ENCODE peak calls at places on chromosomes 7 and 10, in six cellular contexts. One of them, this sample, is unnamed.

GRCh38 chr10:30092151-30092790 is 32.9 kb upstream of the JCAD start:
- DNase-seq in sigmoid colon: no peak
- DNase-seq in stomach: no peak
- DNase-seq in tibial nerve: no peak
- DNase-seq in SK-N-SH: no peak
- DNase-seq in upper lobe of left lung: no peak
- DNase-seq in this sample: no peak

GRCh38 chr10:63573068-63573697 is 52.0 kb downstream of the REEP3 start:
- DNase-seq in sigmoid colon: no peak
- DNase-seq in stomach: no peak
- DNase-seq in tibial nerve: no peak
- DNase-seq in SK-N-SH: peak
- DNase-seq in upper lobe of left lung: no peak
- DNase-seq in this sample: no peak

GRCh38 chr7:115679976-115680375 is 350.6 kb downstream of the TFEC start:
- DNase-seq in sigmoid colon: no peak
- DNase-seq in stomach: no peak
- DNase-seq in tibial nerve: no peak
- DNase-seq in SK-N-SH: peak
- DNase-seq in upper lobe of left lung: no peak
- DNase-seq in this sample: peak

GRCh38 chr7:92788559-92789183 is 47.7 kb downstream of the CDK6 start:
- DNase-seq in sigmoid colon: no peak
- DNase-seq in stomach: no peak
- DNase-seq in tibial nerve: no peak
- DNase-seq in SK-N-SH: no peak
- DNase-seq in upper lobe of left lung: no peak
- DNase-seq in this sample: no peak

GRCh38 chr7:27895553-27895952 is 155.6 kb downstream of the TAX1BP1 start:
- DNase-seq in sigmoid colon: no peak
- DNase-seq in stomach: no peak
- DNase-seq in tibial nerve: no peak
- DNase-seq in SK-N-SH: no peak
- DNase-seq in upper lobe of left lung: no peak
- DNase-seq in this sample: no peak

GRCh38 chr7:101853684-101854083 is 36.3 kb downstream of the CUX1 start:
- DNase-seq in sigmoid colon: peak
- DNase-seq in stomach: no peak
- DNase-seq in tibial nerve: no peak
- DNase-seq in SK-N-SH: no peak
- DNase-seq in upper lobe of left lung: no peak
- DNase-seq in this sample: no peak

GRCh38 chr10:16597656-16598055 is 76.0 kb upstream of the C1QL3 start:
- DNase-seq in sigmoid colon: no peak
- DNase-seq in stomach: no peak
- DNase-seq in tibial nerve: no peak
- DNase-seq in SK-N-SH: no peak
- DNase-seq in upper lobe of left lung: peak
- DNase-seq in this sample: no peak

GRCh38 chr7:55369427-55369826 is 4.3 kb downstream of the LANCL2 start:
- DNase-seq in sigmoid colon: no peak
- DNase-seq in stomach: no peak
- DNase-seq in tibial nerve: no peak
- DNase-seq in SK-N-SH: no peak
- DNase-seq in upper lobe of left lung: no peak
- DNase-seq in this sample: no peak

GRCh38 chr7:95922191-95922590 is 149.8 kb downstream of the DYNC1I1 start:
- DNase-seq in sigmoid colon: no peak
- DNase-seq in stomach: no peak
- DNase-seq in tibial nerve: no peak
- DNase-seq in SK-N-SH: no peak
- DNase-seq in upper lobe of left lung: no peak
- DNase-seq in this sample: no peak

GRCh38 chr10:61313460-61313859 is 139.7 kb downstream of the TMEM26 start:
- DNase-seq in sigmoid colon: no peak
- DNase-seq in stomach: no peak
- DNase-seq in tibial nerve: no peak
- DNase-seq in SK-N-SH: no peak
- DNase-seq in upper lobe of left lung: no peak
- DNase-seq in this sample: no peak

GRCh38 chr10:43106256-43107091 is 29.6 kb downstream of the RET start:
- DNase-seq in sigmoid colon: no peak
- DNase-seq in stomach: no peak
- DNase-seq in tibial nerve: no peak
- DNase-seq in SK-N-SH: no peak
- DNase-seq in upper lobe of left lung: no peak
- DNase-seq in this sample: no peak

GRCh38 chr10:19749185-19749729 is 67.0 kb upstream of the PLXDC2 start:
- DNase-seq in sigmoid colon: no peak
- DNase-seq in stomach: no peak
- DNase-seq in tibial nerve: no peak
- DNase-seq in SK-N-SH: no peak
- DNase-seq in upper lobe of left lung: no peak
- DNase-seq in this sample: no peak

GRCh38 chr7:673681-674453 is 52.6 kb upstream of the DNAAF5 start:
- DNase-seq in sigmoid colon: peak
- DNase-seq in stomach: no peak
- DNase-seq in tibial nerve: no peak
- DNase-seq in SK-N-SH: no peak
- DNase-seq in upper lobe of left lung: no peak
- DNase-seq in this sample: no peak

GRCh38 chr7:51639661-51640340 is 323.2 kb upstream of the COBL start:
- DNase-seq in sigmoid colon: no peak
- DNase-seq in stomach: no peak
- DNase-seq in tibial nerve: no peak
- DNase-seq in SK-N-SH: no peak
- DNase-seq in upper lobe of left lung: no peak
- DNase-seq in this sample: no peak

GRCh38 chr7:46654546-46655443 is 733.7 kb upstream of the IGFBP3 start:
- DNase-seq in sigmoid colon: no peak
- DNase-seq in stomach: no peak
- DNase-seq in tibial nerve: no peak
- DNase-seq in SK-N-SH: no peak
- DNase-seq in upper lobe of left lung: no peak
- DNase-seq in this sample: no peak

GRCh38 chr7:48182736-48183369 is 11.6 kb downstream of the ABCA13 start:
- DNase-seq in sigmoid colon: no peak
- DNase-seq in stomach: no peak
- DNase-seq in tibial nerve: no peak
- DNase-seq in SK-N-SH: no peak
- DNase-seq in upper lobe of left lung: no peak
- DNase-seq in this sample: no peak

GRCh38 chr7:116403265-116403664 is 96.3 kb upstream of the CAV2 start:
- DNase-seq in sigmoid colon: no peak
- DNase-seq in stomach: no peak
- DNase-seq in tibial nerve: no peak
- DNase-seq in SK-N-SH: no peak
- DNase-seq in upper lobe of left lung: no peak
- DNase-seq in this sample: no peak

GRCh38 chr10:132742167-132742836 is 43.6 kb downstream of the NKX6-2 start:
- DNase-seq in sigmoid colon: no peak
- DNase-seq in stomach: no peak
- DNase-seq in tibial nerve: no peak
- DNase-seq in SK-N-SH: no peak
- DNase-seq in upper lobe of left lung: peak
- DNase-seq in this sample: peak

GRCh38 chr7:44881610-44882009 is 3.7 kb downstream of the PURB start:
- DNase-seq in sigmoid colon: no peak
- DNase-seq in stomach: no peak
- DNase-seq in tibial nerve: no peak
- DNase-seq in SK-N-SH: no peak
- DNase-seq in upper lobe of left lung: no peak
- DNase-seq in this sample: no peak

GRCh38 chr7:85673881-85674280 is 487.0 kb upstream of the SEMA3D start:
- DNase-seq in sigmoid colon: no peak
- DNase-seq in stomach: no peak
- DNase-seq in tibial nerve: no peak
- DNase-seq in SK-N-SH: no peak
- DNase-seq in upper lobe of left lung: no peak
- DNase-seq in this sample: no peak

GRCh38 chr10:12605580-12606405 is 256.4 kb downstream of the CAMK1D start:
- DNase-seq in sigmoid colon: peak
- DNase-seq in stomach: peak
- DNase-seq in tibial nerve: peak
- DNase-seq in SK-N-SH: no peak
- DNase-seq in upper lobe of left lung: peak
- DNase-seq in this sample: peak

GRCh38 chr10:61225939-61226338 is 227.2 kb downstream of the TMEM26 start:
- DNase-seq in sigmoid colon: no peak
- DNase-seq in stomach: no peak
- DNase-seq in tibial nerve: no peak
- DNase-seq in SK-N-SH: no peak
- DNase-seq in upper lobe of left lung: no peak
- DNase-seq in this sample: no peak

GRCh38 chr10:76727009-76727408 is 910.6 kb downstream of the KCNMA1 start:
- DNase-seq in sigmoid colon: no peak
- DNase-seq in stomach: no peak
- DNase-seq in tibial nerve: no peak
- DNase-seq in SK-N-SH: no peak
- DNase-seq in upper lobe of left lung: no peak
- DNase-seq in this sample: no peak

GRCh38 chr7:22858640-22859561 is 36.3 kb upstream of the TOMM7 start:
- DNase-seq in sigmoid colon: no peak
- DNase-seq in stomach: no peak
- DNase-seq in tibial nerve: no peak
- DNase-seq in SK-N-SH: no peak
- DNase-seq in upper lobe of left lung: no peak
- DNase-seq in this sample: no peak
- TF ChIP-seq CTCF in sigmoid colon: no peak
- TF ChIP-seq CTCF in stomach: no peak
- TF ChIP-seq CTCF in tibial nerve: no peak
- TF ChIP-seq CTCF in SK-N-SH: no peak
- TF ChIP-seq CTCF in upper lobe of left lung: no peak
- TF ChIP-seq CTCF in this sample: no peak

DNA sequence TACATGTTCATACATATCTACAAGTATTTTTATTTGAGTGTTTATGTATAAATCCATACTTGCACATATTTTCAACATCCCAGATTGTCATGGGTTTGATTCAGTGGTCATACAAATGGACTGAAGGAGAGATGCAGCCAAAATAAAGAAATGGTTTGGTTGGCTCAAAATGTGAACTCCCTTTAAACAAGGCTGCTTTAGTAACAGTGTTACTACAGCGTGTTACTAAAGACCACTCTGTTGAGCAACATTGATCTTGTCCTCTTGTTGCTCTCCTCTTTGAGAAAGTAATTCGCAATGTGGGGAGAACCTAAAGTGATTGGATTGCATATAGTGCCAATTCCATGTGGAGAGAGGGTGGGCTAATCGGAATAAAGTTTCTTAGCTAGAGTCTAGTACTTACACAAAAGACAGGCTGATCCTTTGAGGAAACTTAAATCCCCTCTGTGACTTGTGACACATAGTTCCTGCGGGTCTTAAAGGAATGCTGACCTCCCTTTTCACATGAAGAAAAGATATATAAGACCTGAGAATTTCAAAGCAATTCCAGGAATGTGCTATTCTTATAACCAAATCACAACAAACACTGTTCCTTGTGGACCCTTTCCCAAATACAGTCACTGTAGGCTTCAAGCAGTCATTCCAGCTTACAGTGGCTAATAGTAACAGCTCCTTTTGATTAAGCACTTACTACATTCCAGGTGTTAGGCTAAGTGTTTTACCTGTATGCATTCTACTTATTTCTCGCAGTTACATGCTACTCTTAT is 144.3 kb downstream of the FZD1 start:
- DNase-seq in sigmoid colon: no peak
- DNase-seq in stomach: no peak
- DNase-seq in tibial nerve: no peak
- DNase-seq in SK-N-SH: no peak
- DNase-seq in upper lobe of left lung: no peak
- DNase-seq in this sample: no peak
- TF ChIP-seq EP300 in sigmoid colon: no peak
- TF ChIP-seq EP300 in stomach: no peak
- TF ChIP-seq EP300 in tibial nerve: no peak
- TF ChIP-seq EP300 in SK-N-SH: no peak
- TF ChIP-seq EP300 in upper lobe of left lung: no peak
- TF ChIP-seq EP300 in this sample: no peak

GRCh38 chr10:100737359-100738054 is 7.9 kb upstream of the PAX2 start:
- DNase-seq in sigmoid colon: no peak
- DNase-seq in stomach: no peak
- DNase-seq in tibial nerve: no peak
- DNase-seq in SK-N-SH: peak
- DNase-seq in upper lobe of left lung: peak
- DNase-seq in this sample: no peak

GRCh38 chr10:100738055-100738827 is 7.1 kb upstream of the PAX2 start:
- DNase-seq in sigmoid colon: no peak
- DNase-seq in stomach: no peak
- DNase-seq in tibial nerve: no peak
- DNase-seq in SK-N-SH: no peak
- DNase-seq in upper lobe of left lung: peak
- DNase-seq in this sample: no peak

GRCh38 chr10:100741386-100742066 is 3.9 kb upstream of the PAX2 start:
- DNase-seq in sigmoid colon: no peak
- DNase-seq in stomach: no peak
- DNase-seq in tibial nerve: no peak
- DNase-seq in SK-N-SH: no peak
- DNase-seq in upper lobe of left lung: peak
- DNase-seq in this sample: no peak

GRCh38 chr10:100740476-100741341 is 4.7 kb upstream of the PAX2 start:
- DNase-seq in sigmoid colon: peak
- DNase-seq in stomach: no peak
- DNase-seq in tibial nerve: no peak
- DNase-seq in SK-N-SH: no peak
- DNase-seq in upper lobe of left lung: peak
- DNase-seq in this sample: no peak

DNA sequence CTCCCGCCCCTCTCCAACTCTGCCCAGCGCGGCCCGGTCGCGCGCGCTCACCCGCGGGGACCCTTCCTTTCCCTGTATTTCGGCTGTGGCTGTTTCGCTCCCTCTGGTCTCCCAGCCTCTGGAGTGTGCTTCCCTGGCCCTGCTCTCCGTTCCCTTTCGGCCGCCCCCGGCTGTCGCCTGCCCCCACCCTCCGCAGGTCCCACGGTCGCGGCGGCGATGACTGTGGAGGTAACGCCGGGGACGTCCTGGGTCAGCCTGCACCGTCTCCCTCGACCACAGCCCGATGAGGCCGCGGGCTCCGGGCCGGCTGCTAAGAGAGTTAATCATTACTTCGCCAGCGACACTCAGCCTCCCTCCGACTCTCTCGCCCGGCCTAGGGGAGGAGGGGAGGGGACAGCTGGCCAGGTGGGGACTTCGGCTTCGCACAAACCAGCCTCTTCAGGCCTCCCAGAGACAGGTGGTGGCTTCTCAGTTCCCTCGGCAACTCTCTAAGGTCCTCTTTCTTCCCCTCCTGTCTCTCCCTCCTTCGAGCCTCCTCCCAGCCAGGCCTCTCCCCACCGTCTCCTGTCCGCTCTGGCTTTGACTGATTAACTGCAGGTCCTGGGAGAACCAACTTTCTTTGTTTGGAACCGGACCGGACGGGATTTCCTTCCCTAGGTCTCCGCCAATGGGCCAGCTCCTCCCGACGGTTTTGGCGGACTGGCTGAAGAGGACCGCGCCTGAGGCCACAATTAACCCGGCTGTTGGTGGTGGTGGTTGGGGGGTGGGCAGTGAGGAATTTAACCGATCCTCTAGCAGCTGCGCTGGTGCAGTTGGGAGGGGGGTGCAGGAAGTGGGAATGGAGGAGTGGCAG is 5.6 kb upstream of the PAX2 start:
- DNase-seq in sigmoid colon: peak
- DNase-seq in stomach: no peak
- DNase-seq in tibial nerve: no peak
- DNase-seq in SK-N-SH: peak
- DNase-seq in upper lobe of left lung: no peak
- DNase-seq in this sample: no peak
- H3K4me3 ChIP-seq in sigmoid colon: no peak
- H3K4me3 ChIP-seq in stomach: peak
- H3K4me3 ChIP-seq in tibial nerve: no peak
- H3K4me3 ChIP-seq in SK-N-SH: no peak
- H3K4me3 ChIP-seq in upper lobe of left lung: no peak
- H3K4me3 ChIP-seq in this sample: no peak

GRCh38 chr10:68988530-68989316 is at the start of gene KIFBP:
- DNase-seq in sigmoid colon: peak
- DNase-seq in stomach: peak
- DNase-seq in tibial nerve: peak
- DNase-seq in SK-N-SH: peak
- DNase-seq in upper lobe of left lung: peak
- DNase-seq in this sample: peak
- TF ChIP-seq CTCF in sigmoid colon: no peak
- TF ChIP-seq CTCF in stomach: peak
- TF ChIP-seq CTCF in tibial nerve: peak
- TF ChIP-seq CTCF in SK-N-SH: peak
- TF ChIP-seq CTCF in upper lobe of left lung: peak
- TF ChIP-seq CTCF in this sample: peak